ENCODE peak calls at places on chromosomes 2 and 18, in eight cellular contexts. One of them, this sample, is unnamed.

GRCh38 chr2:151543898-151544297 is 134.2 kb downstream of the RIF1 start:
- DNase-seq in cardiac fibroblast: no peak
- DNase-seq in GM03348: no peak
- DNase-seq in SJCRH30: no peak
- DNase-seq in T-helper 9 cell: no peak
- DNase-seq in HEK293T: no peak
- DNase-seq in lower leg skin: no peak
- DNase-seq in KBM-7: no peak
- DNase-seq in this sample: no peak

GRCh38 chr2:166180951-166181812 is 53.4 kb upstream of the SCN1A start:
- DNase-seq in cardiac fibroblast: peak
- DNase-seq in GM03348: peak
- DNase-seq in SJCRH30: peak
- DNase-seq in T-helper 9 cell: no peak
- DNase-seq in HEK293T: peak
- DNase-seq in lower leg skin: no peak
- DNase-seq in KBM-7: peak
- DNase-seq in this sample: peak

GRCh38 chr18:25422230-25422629 is 70.3 kb upstream of the ZNF521 start:
- DNase-seq in cardiac fibroblast: no peak
- DNase-seq in GM03348: no peak
- DNase-seq in SJCRH30: no peak
- DNase-seq in T-helper 9 cell: no peak
- DNase-seq in HEK293T: no peak
- DNase-seq in lower leg skin: no peak
- DNase-seq in KBM-7: no peak
- DNase-seq in this sample: no peak

GRCh38 chr18:2150566-2150965 is 420.7 kb downstream of the METTL4 start:
- DNase-seq in cardiac fibroblast: no peak
- DNase-seq in GM03348: no peak
- DNase-seq in SJCRH30: no peak
- DNase-seq in T-helper 9 cell: no peak
- DNase-seq in HEK293T: no peak
- DNase-seq in lower leg skin: no peak
- DNase-seq in KBM-7: no peak
- DNase-seq in this sample: no peak

GRCh38 chr2:12619975-12620374 is 96.8 kb upstream of the TRIB2 start:
- DNase-seq in cardiac fibroblast: peak
- DNase-seq in GM03348: peak
- DNase-seq in SJCRH30: peak
- DNase-seq in T-helper 9 cell: no peak
- DNase-seq in HEK293T: no peak
- DNase-seq in lower leg skin: no peak
- DNase-seq in KBM-7: no peak
- DNase-seq in this sample: peak

GRCh38 chr2:1993711-1994682 is 249.7 kb upstream of the PXDN start:
- DNase-seq in cardiac fibroblast: peak
- DNase-seq in GM03348: no peak
- DNase-seq in SJCRH30: no peak
- DNase-seq in T-helper 9 cell: no peak
- DNase-seq in HEK293T: no peak
- DNase-seq in lower leg skin: peak
- DNase-seq in KBM-7: no peak
- DNase-seq in this sample: no peak

GRCh38 chr2:241822264-241822623 is 13.3 kb downstream of the NEU4 start:
- DNase-seq in cardiac fibroblast: no peak
- DNase-seq in GM03348: peak
- DNase-seq in SJCRH30: no peak
- DNase-seq in T-helper 9 cell: no peak
- DNase-seq in HEK293T: no peak
- DNase-seq in lower leg skin: no peak
- DNase-seq in KBM-7: no peak
- DNase-seq in this sample: no peak

GRCh38 chr2:84735383-84735782 is 145.5 kb downstream of the TRABD2A start:
- DNase-seq in cardiac fibroblast: no peak
- DNase-seq in GM03348: no peak
- DNase-seq in SJCRH30: no peak
- DNase-seq in T-helper 9 cell: no peak
- DNase-seq in HEK293T: no peak
- DNase-seq in lower leg skin: no peak
- DNase-seq in KBM-7: no peak
- DNase-seq in this sample: no peak

GRCh38 chr2:216012133-216012829 is 1.1 kb downstream of the MREG start:
- DNase-seq in cardiac fibroblast: peak
- DNase-seq in GM03348: peak
- DNase-seq in SJCRH30: no peak
- DNase-seq in T-helper 9 cell: no peak
- DNase-seq in HEK293T: peak
- DNase-seq in lower leg skin: no peak
- DNase-seq in KBM-7: peak
- DNase-seq in this sample: no peak

GRCh38 chr18:57077786-57078552 is 68.9 kb upstream of the BOD1L2 start:
- DNase-seq in cardiac fibroblast: no peak
- DNase-seq in GM03348: no peak
- DNase-seq in SJCRH30: no peak
- DNase-seq in T-helper 9 cell: no peak
- DNase-seq in HEK293T: no peak
- DNase-seq in lower leg skin: no peak
- DNase-seq in KBM-7: peak
- DNase-seq in this sample: no peak

GRCh38 chr2:205261631-205262030 is 420.7 kb upstream of the NRP2 start:
- DNase-seq in cardiac fibroblast: no peak
- DNase-seq in GM03348: no peak
- DNase-seq in SJCRH30: no peak
- DNase-seq in T-helper 9 cell: no peak
- DNase-seq in HEK293T: no peak
- DNase-seq in lower leg skin: no peak
- DNase-seq in KBM-7: no peak
- DNase-seq in this sample: no peak

GRCh38 chr2:54899576-54900200 is 150.6 kb downstream of the RTN4 start:
- DNase-seq in cardiac fibroblast: peak
- DNase-seq in GM03348: peak
- DNase-seq in SJCRH30: no peak
- DNase-seq in T-helper 9 cell: no peak
- DNase-seq in HEK293T: no peak
- DNase-seq in lower leg skin: no peak
- DNase-seq in KBM-7: peak
- DNase-seq in this sample: no peak

GRCh38 chr2:47282621-47283272 is 120.2 kb upstream of the MSH2 start:
- DNase-seq in cardiac fibroblast: no peak
- DNase-seq in GM03348: no peak
- DNase-seq in SJCRH30: no peak
- DNase-seq in T-helper 9 cell: no peak
- DNase-seq in HEK293T: no peak
- DNase-seq in lower leg skin: no peak
- DNase-seq in KBM-7: no peak
- DNase-seq in this sample: no peak

This sample was measured in tibial nerve.